ENCODE peak calls at places on chromosomes 1 and 21, in five cellular contexts. K is stimulated activated CD4-positive, alpha-beta T cell treated with anti-CD3 and anti-CD28 coated beads, Interleukin-2, amount 100 ng/mL, for 24 hours; A is erythroblast; B is pancreas; U is AG08396. Z is an unnamed sample.

GRCh38 chr1:218024211-218024720 is 260.8 kb upstream of the RRP15 start:
- DNase-seq in B (no peak), K (no peak), A (no peak), U (no peak), Z (no peak)

GRCh38 chr1:228279722-228280105 is 71.9 kb downstream of the OBSCN start:
- DNase-seq in A (no peak), B (no peak), U (no peak), K (no peak), Z (no peak)

GRCh38 chr1:31505884-31506497 is 70.3 kb upstream of the TINAGL1 start:
- DNase-seq in K (no peak), A (no peak), B (no peak), U (peak), Z (peak)

GRCh38 chr1:4307468-4307845 is 347.0 kb upstream of the AJAP1 start:
- DNase-seq in U (no peak), A (no peak), B (no peak), K (no peak), Z (no peak)

GRCh38 chr1:1889847-1890505 is 911 bp downstream of the GNB1 start:
- DNase-seq in A (peak), K (peak), B (peak), U (peak), Z (peak)

GRCh38 chr1:160953030-160953429 is 1.6 kb downstream of the ITLN2 start:
- DNase-seq in U (no peak), B (no peak), A (no peak), K (no peak), Z (no peak)

GRCh38 chr1:178536844-178537371 is 24.0 kb downstream of the TEX35 start:
- DNase-seq in A (peak), U (peak), K (no peak), B (peak), Z (no peak)

GRCh38 chr1:85078903-85079302 is 30.6 kb upstream of the MCOLN3 start:
- DNase-seq in A (no peak), B (no peak), K (no peak), U (no peak), Z (peak)

GRCh38 chr1:184085667-184086066 is 34.1 kb downstream of the TSEN15 start:
- DNase-seq in B (no peak), A (no peak), K (no peak), U (no peak), Z (no peak)

GRCh38 chr1:14924455-14925325 is 228.9 kb upstream of the TMEM51 start:
- DNase-seq in K (no peak), B (peak), U (peak), A (peak), Z (no peak)

GRCh38 chr21:23452384-23453083 is 2154.7 kb downstream of the MRPL39 start:
- DNase-seq in K (no peak), A (peak), U (no peak), B (peak), Z (no peak)

GRCh38 chr1:167263344-167263743 is 42.7 kb downstream of the POU2F1 start:
- DNase-seq in K (no peak), B (no peak), U (no peak), A (no peak), Z (no peak)

GRCh38 chr1:209600541-209600940 is 17.0 kb downstream of the CAMK1G start:
- DNase-seq in U (no peak), B (no peak), A (no peak), K (no peak), Z (no peak)

Z was measured in OCI-M1.